ENCODE peak calls at places on chromosomes 3 and 15, in nine cellular contexts. C is NCI-H1417; I is fibroblast of lung; G is HepG2; U is NCI-H460; D is cardiac fibroblast; S is lower lobe of right lung; B is upper lobe of right lung; Q is stimulated activated CD4-positive, alpha-beta T cell treated with anti-CD3 and anti-CD28 coated beads, Interleukin-2, amount 100 ng/mL, for 48 hours. A is an unnamed sample.

GRCh38 chr3:24254649-24255048 is 240.0 kb downstream of the THRB start:
- DNase-seq in U (no peak), B (no peak), I (peak), D (peak), C (no peak), Q (no peak), S (no peak), G (no peak), A (no peak)

GRCh38 chr15:101503296-101503599 is 13.7 kb upstream of the PCSK6 start:
- DNase-seq in D (no peak), C (no peak), S (no peak), G (no peak), U (no peak), Q (no peak), I (no peak), B (no peak), A (no peak)

GRCh38 chr15:58547628-58548307 is 116.0 kb downstream of the LIPC start:
- DNase-seq in D (no peak), C (no peak), G (no peak), S (no peak), U (no peak), I (no peak), Q (no peak), B (no peak), A (no peak)

GRCh38 chr3:135216659-135217058 is 421.6 kb downstream of the EPHB1 start:
- DNase-seq in S (no peak), U (no peak), B (no peak), I (no peak), Q (no peak), D (no peak), C (no peak), G (no peak), A (no peak)

GRCh38 chr3:142647856-142648255 is 51.7 kb downstream of the PLS1 start:
- DNase-seq in G (peak), S (no peak), I (no peak), C (no peak), Q (no peak), B (no peak), U (no peak), D (peak), A (peak)

GRCh38 chr3:58620446-58620845 is 43.3 kb upstream of the FAM107A start:
- DNase-seq in G (no peak), C (no peak), S (no peak), D (no peak), Q (no peak), I (no peak), B (no peak), U (no peak), A (no peak)

GRCh38 chr3:193851941-193852674 is 259.1 kb downstream of the OPA1 start:
- DNase-seq in I (no peak), B (no peak), U (no peak), D (peak), Q (no peak), S (no peak), G (no peak), C (no peak), A (no peak)

GRCh38 chr15:43525131-43525530 is 7.7 kb downstream of the MAP1A start:
- DNase-seq in I (no peak), Q (no peak), C (no peak), U (no peak), D (no peak), S (no peak), G (no peak), B (no peak), A (no peak)

GRCh38 chr3:57864853-57865252 is 108.7 kb downstream of the SLMAP start:
- DNase-seq in B (no peak), Q (no peak), C (no peak), D (peak), G (no peak), U (peak), I (peak), S (no peak), A (peak)

GRCh38 chr15:28918141-28918983 is 32.6 kb downstream of the APBA2 start:
- DNase-seq in B (peak), D (peak), I (no peak), U (no peak), C (no peak), Q (no peak), G (peak), S (peak), A (peak)

GRCh38 chr3:129794319-129795201 is 99.0 kb downstream of the TMCC1 start:
- DNase-seq in I (no peak), G (peak), Q (no peak), S (peak), B (peak), D (peak), U (no peak), C (peak), A (peak)

GRCh38 chr15:31330836-31331235 is 4.2 kb downstream of the KLF13 start:
- DNase-seq in S (peak), Q (no peak), D (no peak), I (no peak), U (no peak), B (peak), C (no peak), G (no peak), A (no peak)

GRCh38 chr3:149765762-149766334 is 13.6 kb upstream of the COMMD2 start:
- DNase-seq in U (peak), C (no peak), D (peak), I (peak), G (peak), Q (no peak), B (no peak), S (no peak), A (peak)

GRCh38 chr3:9901967-9902366 is 681 bp upstream of the IL17RE start:
- DNase-seq in U (no peak), G (no peak), I (no peak), Q (no peak), S (no peak), B (no peak), D (no peak), C (no peak), A (no peak)

GRCh38 chr15:62938825-62939224 is 103.7 kb upstream of the TPM1 start:
- DNase-seq in B (no peak), C (no peak), S (no peak), U (no peak), D (no peak), G (no peak), Q (no peak), I (no peak), A (no peak)

GRCh38 chr15:101200181-101200580 is 51.7 kb downstream of the CHSY1 start:
- DNase-seq in G (no peak), I (no peak), S (no peak), Q (no peak), C (no peak), B (no peak), U (no peak), D (no peak), A (no peak)

GRCh38 chr3:61908344-61908743 is 347.0 kb downstream of the PTPRG start:
- DNase-seq in G (no peak), I (peak), B (no peak), S (no peak), Q (no peak), D (peak), U (no peak), C (no peak), A (no peak)

GRCh38 chr3:126617574-126617973 is 37.4 kb downstream of the TXNRD3 start:
- DNase-seq in U (no peak), I (no peak), G (no peak), Q (no peak), C (no peak), S (no peak), D (no peak), B (no peak), A (no peak)

GRCh38 chr3:105448338-105448982 is 81.8 kb downstream of the ALCAM start:
- DNase-seq in B (no peak), U (no peak), S (no peak), G (no peak), C (no peak), Q (no peak), D (no peak), I (peak), A (peak)

GRCh38 chr15:95016511-95017219 is 785.3 kb downstream of the MCTP2 start:
- DNase-seq in U (no peak), C (no peak), Q (no peak), S (no peak), D (peak), I (peak), G (no peak), B (no peak), A (peak)

GRCh38 chr3:11603628-11604027 is 40.1 kb downstream of the VGLL4 start:
- DNase-seq in D (peak), I (peak), C (no peak), G (no peak), B (no peak), U (no peak), Q (no peak), S (no peak), A (peak)

GRCh38 chr3:187491371-187491770 is 123.2 kb downstream of the RTP4 start:
- DNase-seq in U (no peak), B (no peak), D (no peak), I (no peak), C (no peak), G (no peak), S (no peak), Q (no peak), A (no peak)

GRCh38 chr3:83039422-83039821 is 1278.0 kb upstream of the GBE1 start:
- DNase-seq in Q (no peak), S (no peak), C (no peak), U (no peak), B (no peak), D (no peak), G (no peak), I (peak), A (no peak)

GRCh38 chr15:92158426-92158825 is 235.3 kb upstream of the ST8SIA2 start:
- DNase-seq in C (no peak), G (no peak), B (no peak), S (no peak), Q (peak), D (peak), I (no peak), U (no peak), A (peak)

GRCh38 chr15:48544816-48545215 is 100.7 kb downstream of the FBN1 start:
- DNase-seq in G (no peak), S (no peak), B (no peak), D (peak), Q (no peak), U (no peak), I (no peak), C (no peak), A (no peak)

GRCh38 chr15:55247766-55248427 is 41.7 kb downstream of the RAB27A start:
- DNase-seq in D (no peak), S (peak), U (no peak), Q (no peak), B (peak), C (no peak), I (no peak), G (no peak), A (no peak)

GRCh38 chr3:51340311-51340829 is 44.7 kb upstream of the MANF start:
- DNase-seq in S (no peak), D (peak), U (peak), C (no peak), G (peak), B (no peak), I (peak), Q (no peak), A (peak)

GRCh38 chr3:179069762-179070390 is 1.7 kb downstream of the ZMAT3 start:
- DNase-seq in Q (no peak), U (no peak), S (no peak), D (peak), B (no peak), I (peak), G (no peak), C (peak), A (no peak)

A was measured in hepatocyte.